ENCODE peak calls at places on chromosomes 5 and 9, in eight cellular contexts. One of them, this sample, is unnamed.

GRCh38 chr9:128706045-128706444 is 3.7 kb downstream of the PKN3 start:
- DNase-seq in testis: no peak
- DNase-seq in heart left ventricle: peak; percentile 2
- DNase-seq in lower lobe of right lung: peak; percentile 8
- DNase-seq in astrocyte: no peak
- DNase-seq in psoas muscle: peak; percentile 2
- DNase-seq in osteoblast: no peak
- DNase-seq in right atrium auricular region: no peak
- DNase-seq in this sample: no peak

GRCh38 chr9:122059214-122059978 is 33.7 kb downstream of the TTLL11 start:
- DNase-seq in testis: no peak
- DNase-seq in heart left ventricle: no peak
- DNase-seq in lower lobe of right lung: no peak
- DNase-seq in astrocyte: no peak
- DNase-seq in psoas muscle: no peak
- DNase-seq in osteoblast: no peak
- DNase-seq in right atrium auricular region: no peak
- DNase-seq in this sample: no peak

GRCh38 chr5:163586431-163587033 is 81.1 kb downstream of the MAT2B start:
- DNase-seq in testis: no peak
- DNase-seq in heart left ventricle: no peak
- DNase-seq in lower lobe of right lung: no peak
- DNase-seq in astrocyte: peak; percentile 54
- DNase-seq in psoas muscle: no peak
- DNase-seq in osteoblast: no peak
- DNase-seq in right atrium auricular region: no peak
- DNase-seq in this sample: no peak

GRCh38 chr9:76379494-76379893 is 14.7 kb downstream of the RFK start:
- DNase-seq in testis: no peak
- DNase-seq in heart left ventricle: no peak
- DNase-seq in lower lobe of right lung: no peak
- DNase-seq in astrocyte: no peak
- DNase-seq in psoas muscle: no peak
- DNase-seq in osteoblast: no peak
- DNase-seq in right atrium auricular region: no peak
- DNase-seq in this sample: no peak

GRCh38 chr9:90095682-90096081 is 490.9 kb downstream of the GADD45G start:
- DNase-seq in testis: no peak
- DNase-seq in heart left ventricle: no peak
- DNase-seq in lower lobe of right lung: no peak
- DNase-seq in astrocyte: no peak
- DNase-seq in psoas muscle: no peak
- DNase-seq in osteoblast: no peak
- DNase-seq in right atrium auricular region: no peak
- DNase-seq in this sample: no peak

GRCh38 chr5:130528474-130528873 is 624.2 kb downstream of the CHSY3 start:
- DNase-seq in testis: no peak
- DNase-seq in heart left ventricle: no peak
- DNase-seq in lower lobe of right lung: no peak
- DNase-seq in astrocyte: peak; percentile 77
- DNase-seq in psoas muscle: no peak
- DNase-seq in osteoblast: peak; percentile 89
- DNase-seq in right atrium auricular region: no peak
- DNase-seq in this sample: no peak

GRCh38 chr9:5577225-5577624 is 51.7 kb upstream of the RIC1 start:
- DNase-seq in testis: no peak
- DNase-seq in heart left ventricle: no peak
- DNase-seq in lower lobe of right lung: no peak
- DNase-seq in astrocyte: no peak
- DNase-seq in psoas muscle: no peak
- DNase-seq in osteoblast: no peak
- DNase-seq in right atrium auricular region: no peak
- DNase-seq in this sample: no peak

GRCh38 chr5:10503997-10504761 is 59.7 kb upstream of the ANKRD33B start:
- DNase-seq in testis: no peak
- DNase-seq in heart left ventricle: no peak
- DNase-seq in lower lobe of right lung: no peak
- DNase-seq in astrocyte: no peak
- DNase-seq in psoas muscle: no peak
- DNase-seq in osteoblast: no peak
- DNase-seq in right atrium auricular region: no peak
- DNase-seq in this sample: no peak

GRCh38 chr9:106861585-106862114 is 1.3 kb upstream of the ZNF462 start:
- DNase-seq in testis: no peak
- DNase-seq in heart left ventricle: no peak
- DNase-seq in lower lobe of right lung: no peak
- DNase-seq in astrocyte: no peak
- DNase-seq in psoas muscle: no peak
- DNase-seq in osteoblast: peak; percentile 55
- DNase-seq in right atrium auricular region: no peak
- DNase-seq in this sample: no peak

GRCh38 chr9:106862115-106862945 is 636 bp upstream of the ZNF462 start:
- DNase-seq in testis: peak; percentile 65
- DNase-seq in heart left ventricle: peak; percentile 36
- DNase-seq in lower lobe of right lung: no peak
- DNase-seq in astrocyte: peak; percentile 44
- DNase-seq in psoas muscle: no peak
- DNase-seq in osteoblast: peak; percentile 86
- DNase-seq in right atrium auricular region: no peak
- DNase-seq in this sample: peak; percentile 47

GRCh38 chr9:106866243-106866642 is 3.3 kb downstream of the ZNF462 start:
- DNase-seq in testis: no peak
- DNase-seq in heart left ventricle: no peak
- DNase-seq in lower lobe of right lung: no peak
- DNase-seq in astrocyte: no peak
- DNase-seq in psoas muscle: no peak
- DNase-seq in osteoblast: no peak
- DNase-seq in right atrium auricular region: no peak
- DNase-seq in this sample: no peak

GRCh38 chr9:106862946-106863740 is at the start of gene ZNF462:
- DNase-seq in testis: peak; percentile 64
- DNase-seq in heart left ventricle: peak; percentile 68
- DNase-seq in lower lobe of right lung: no peak
- DNase-seq in astrocyte: peak; percentile 84
- DNase-seq in psoas muscle: peak; percentile 43
- DNase-seq in osteoblast: peak; percentile 68
- DNase-seq in right atrium auricular region: peak; percentile 62
- DNase-seq in this sample: peak; percentile 50

GRCh38 chr9:106864533-106865143 is 1.7 kb downstream of the ZNF462 start:
- DNase-seq in testis: peak; percentile 47
- DNase-seq in heart left ventricle: no peak
- DNase-seq in lower lobe of right lung: no peak
- DNase-seq in astrocyte: peak; percentile 56
- DNase-seq in psoas muscle: no peak
- DNase-seq in osteoblast: peak; percentile 54
- DNase-seq in right atrium auricular region: no peak
- DNase-seq in this sample: no peak
- H3K27ac ChIP-seq in testis: peak overlapping the region; percentile 89
- H3K27ac ChIP-seq in heart left ventricle: peak overlapping the region; percentile 86
- H3K27ac ChIP-seq in lower lobe of right lung: peak overlapping the region; percentile 82
- H3K27ac ChIP-seq in astrocyte: peak overlapping the region; percentile 83
- H3K27ac ChIP-seq in psoas muscle: peak overlapping the region; percentile 95
- H3K27ac ChIP-seq in osteoblast: peak overlapping the region; percentile 79
- H3K27ac ChIP-seq in right atrium auricular region: peak overlapping the region; percentile 87
- H3K27ac ChIP-seq in this sample: no peak overlapping the region

GRCh38 chr5:65017636-65018035 is 248.9 kb downstream of the CWC27 start:
- DNase-seq in testis: no peak
- DNase-seq in heart left ventricle: no peak
- DNase-seq in lower lobe of right lung: no peak
- DNase-seq in astrocyte: peak; percentile 35
- DNase-seq in psoas muscle: no peak
- DNase-seq in osteoblast: no peak
- DNase-seq in right atrium auricular region: no peak
- DNase-seq in this sample: no peak

GRCh38 chr5:65018763-65019162 is 250.0 kb downstream of the CWC27 start:
- DNase-seq in testis: no peak
- DNase-seq in heart left ventricle: peak; percentile 75
- DNase-seq in lower lobe of right lung: no peak
- DNase-seq in astrocyte: no peak
- DNase-seq in psoas muscle: no peak
- DNase-seq in osteoblast: no peak
- DNase-seq in right atrium auricular region: no peak
- DNase-seq in this sample: no peak

GRCh38 chr5:65014769-65015168 is 246.0 kb downstream of the CWC27 start:
- DNase-seq in testis: no peak
- DNase-seq in heart left ventricle: no peak
- DNase-seq in lower lobe of right lung: no peak
- DNase-seq in astrocyte: no peak
- DNase-seq in psoas muscle: no peak
- DNase-seq in osteoblast: no peak
- DNase-seq in right atrium auricular region: no peak
- DNase-seq in this sample: no peak

GRCh38 chr5:65013141-65013540 is 244.4 kb downstream of the CWC27 start:
- DNase-seq in testis: no peak
- DNase-seq in heart left ventricle: no peak
- DNase-seq in lower lobe of right lung: no peak
- DNase-seq in astrocyte: no peak
- DNase-seq in psoas muscle: no peak
- DNase-seq in osteoblast: no peak
- DNase-seq in right atrium auricular region: no peak
- DNase-seq in this sample: no peak

DNA sequence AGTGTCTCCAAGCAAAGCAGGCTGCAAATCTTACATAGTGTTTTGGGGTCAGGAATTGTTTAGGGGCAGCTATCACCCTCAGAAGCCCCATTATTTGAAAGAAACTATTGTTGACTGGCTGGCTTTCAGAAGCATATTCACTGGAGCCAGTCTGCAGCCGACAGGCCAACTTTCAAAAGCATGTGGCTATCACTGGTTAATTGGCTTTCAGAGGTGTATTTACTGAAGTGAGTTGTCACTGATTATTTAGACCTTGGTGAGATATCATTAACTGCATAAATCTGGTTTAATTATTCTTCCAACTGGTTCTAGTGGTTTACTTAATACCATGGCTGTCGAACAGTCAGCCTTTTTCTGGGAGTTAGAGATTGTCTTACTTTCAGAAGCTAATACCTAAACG is 247.0 kb downstream of the CWC27 start:
- DNase-seq in testis: no peak
- DNase-seq in heart left ventricle: no peak
- DNase-seq in lower lobe of right lung: no peak
- DNase-seq in astrocyte: no peak
- DNase-seq in psoas muscle: no peak
- DNase-seq in osteoblast: no peak
- DNase-seq in right atrium auricular region: no peak
- DNase-seq in this sample: no peak
- H3K4me1 ChIP-seq in testis: no peaks in the 10 kb centered on the region
- H3K4me1 ChIP-seq in heart left ventricle: peaks cover 8% of the 10 kb centered on the region
- H3K4me1 ChIP-seq in lower lobe of right lung: no peaks in the 10 kb centered on the region
- H3K4me1 ChIP-seq in astrocyte: peaks cover 6% of the 10 kb centered on the region
- H3K4me1 ChIP-seq in psoas muscle: no peaks in the 10 kb centered on the region
- H3K4me1 ChIP-seq in osteoblast: peaks cover 36% of the 10 kb centered on the region
- H3K4me1 ChIP-seq in right atrium auricular region: no peaks in the 10 kb centered on the region
- H3K4me1 ChIP-seq in this sample: no peaks in the 10 kb centered on the region

DNA sequence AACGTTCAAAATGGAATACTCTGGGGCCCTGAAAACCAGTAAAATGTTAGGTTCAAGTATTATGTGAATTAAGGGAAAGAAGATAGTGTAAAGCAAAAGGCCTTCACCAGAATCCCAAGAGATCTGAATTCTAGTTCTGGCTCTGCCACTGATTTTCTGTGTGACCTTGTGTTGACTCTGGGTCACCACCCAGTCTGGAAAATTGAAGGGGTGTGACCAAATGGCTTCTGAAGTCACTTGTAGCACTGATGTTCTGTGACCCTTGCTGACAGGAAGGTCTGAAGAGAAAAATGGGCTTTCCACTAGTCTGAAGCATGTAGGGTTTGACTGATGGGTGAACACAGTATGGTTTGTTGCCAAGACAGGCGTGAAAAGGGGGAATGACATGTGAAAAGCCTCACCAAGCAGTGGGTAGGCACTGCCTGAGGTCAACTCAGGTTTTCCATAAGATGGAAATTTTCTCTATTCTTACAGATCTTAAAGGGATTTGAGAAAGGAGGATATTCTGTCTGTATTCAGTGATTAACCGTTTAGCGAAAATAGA is 33.1 kb downstream of the ANP32B start:
- DNase-seq in testis: no peak
- DNase-seq in heart left ventricle: no peak
- DNase-seq in lower lobe of right lung: no peak
- DNase-seq in astrocyte: no peak
- DNase-seq in psoas muscle: no peak
- DNase-seq in osteoblast: no peak
- DNase-seq in right atrium auricular region: no peak
- DNase-seq in this sample: no peak
- H3K36me3 ChIP-seq in testis: no peaks in the 10 kb centered on the region
- H3K36me3 ChIP-seq in heart left ventricle: peaks cover 85% of the 10 kb centered on the region
- H3K36me3 ChIP-seq in lower lobe of right lung: peaks cover 95% of the 10 kb centered on the region
- H3K36me3 ChIP-seq in astrocyte: peaks cover 44% of the 10 kb centered on the region
- H3K36me3 ChIP-seq in psoas muscle: peaks cover 7% of the 10 kb centered on the region
- H3K36me3 ChIP-seq in osteoblast: peaks cover 83% of the 10 kb centered on the region
- H3K36me3 ChIP-seq in right atrium auricular region: peaks cover 59% of the 10 kb centered on the region
- H3K36me3 ChIP-seq in this sample: peaks cover 6% of the 10 kb centered on the region

GRCh38 chr5:134138416-134139376 is 24.2 kb downstream of the TCF7 start:
- DNase-seq in testis: peak; percentile 6
- DNase-seq in heart left ventricle: no peak
- DNase-seq in lower lobe of right lung: peak; percentile 30
- DNase-seq in astrocyte: peak; percentile 45
- DNase-seq in psoas muscle: no peak
- DNase-seq in osteoblast: peak; percentile 76
- DNase-seq in right atrium auricular region: peak; percentile 43
- DNase-seq in this sample: no peak

GRCh38 chr5:134141346-134142050 is 27.0 kb downstream of the TCF7 start:
- DNase-seq in testis: peak; percentile 13
- DNase-seq in heart left ventricle: no peak
- DNase-seq in lower lobe of right lung: peak; percentile 23
- DNase-seq in astrocyte: no peak
- DNase-seq in psoas muscle: no peak
- DNase-seq in osteoblast: peak; percentile 13
- DNase-seq in right atrium auricular region: peak; percentile 50
- DNase-seq in this sample: no peak

GRCh38 chr5:134140530-134141201 is 26.2 kb downstream of the TCF7 start:
- DNase-seq in testis: peak; percentile 80
- DNase-seq in heart left ventricle: peak; percentile 66
- DNase-seq in lower lobe of right lung: peak; percentile 68
- DNase-seq in astrocyte: peak; percentile 53
- DNase-seq in psoas muscle: peak; percentile 58
- DNase-seq in osteoblast: peak; percentile 83
- DNase-seq in right atrium auricular region: peak; percentile 69
- DNase-seq in this sample: peak; percentile 81

GRCh38 chr5:134139377-134139851 is 24.9 kb downstream of the TCF7 start:
- DNase-seq in testis: peak; percentile 11
- DNase-seq in heart left ventricle: no peak
- DNase-seq in lower lobe of right lung: peak; percentile 23
- DNase-seq in astrocyte: no peak
- DNase-seq in psoas muscle: no peak
- DNase-seq in osteoblast: peak; percentile 29
- DNase-seq in right atrium auricular region: peak; percentile 53
- DNase-seq in this sample: no peak

DNA sequence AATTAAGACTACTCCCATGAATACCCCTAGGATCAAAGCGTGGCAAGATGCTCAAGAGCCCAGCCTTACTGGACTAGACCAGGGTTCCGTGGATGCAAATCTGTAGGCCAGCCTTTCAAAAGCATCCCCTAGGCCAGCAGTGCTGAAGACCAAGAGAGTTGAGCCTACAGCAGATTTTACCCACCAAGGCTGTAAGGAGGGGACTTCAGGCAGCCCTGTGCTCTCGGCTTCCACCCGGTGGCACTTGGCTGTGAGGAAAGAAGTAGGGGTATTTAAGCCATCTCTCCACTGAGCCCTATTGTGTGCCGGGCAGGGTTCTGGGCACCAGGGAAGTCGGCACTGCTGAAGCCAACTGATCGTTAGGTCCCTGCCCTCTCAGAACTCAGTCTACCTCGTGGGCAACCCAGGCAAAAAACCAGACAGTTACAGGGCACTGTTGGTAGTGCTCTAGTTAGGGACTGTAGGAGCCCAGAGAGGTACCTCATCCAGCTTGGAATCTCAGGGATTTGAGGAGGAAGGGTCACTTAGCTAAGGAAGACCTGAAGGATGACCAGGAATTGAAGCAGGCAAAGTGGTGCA is 25.5 kb downstream of the TCF7 start:
- DNase-seq in testis: peak; percentile 2
- DNase-seq in heart left ventricle: no peak
- DNase-seq in lower lobe of right lung: no peak
- DNase-seq in astrocyte: no peak
- DNase-seq in psoas muscle: no peak
- DNase-seq in osteoblast: peak; percentile 29
- DNase-seq in right atrium auricular region: peak; percentile 9
- DNase-seq in this sample: no peak
- H3K27ac ChIP-seq in testis: no peak overlapping the region
- H3K27ac ChIP-seq in heart left ventricle: peak overlapping the region; percentile 12
- H3K27ac ChIP-seq in lower lobe of right lung: no peak overlapping the region
- H3K27ac ChIP-seq in astrocyte: no peak overlapping the region
- H3K27ac ChIP-seq in psoas muscle: no peak overlapping the region
- H3K27ac ChIP-seq in osteoblast: peak overlapping the region; percentile 81
- H3K27ac ChIP-seq in right atrium auricular region: no peak overlapping the region
- H3K27ac ChIP-seq in this sample: no peak overlapping the region